ENCODE peak calls at places on chromosomes 13 and 19, in nine cellular contexts. One of them, this sample, is unnamed.

GRCh38 chr19:45047188-45047797 is 8.4 kb downstream of the CLASRP start:
- DNase-seq in Calu3: no peak
- DNase-seq in AG04450: no peak
- DNase-seq in HTR-8/SVneo: no peak
- DNase-seq in NAMALWA: peak
- DNase-seq in T-helper 1 cell: no peak
- DNase-seq in KG1: peak
- DNase-seq in CD4-positive, CD25-positive, alpha-beta regulatory T cell: no peak
- DNase-seq in activated T-helper 1 cell treated with Interleukin-2 at 50 U/mL for 16 hours: no peak
- DNase-seq in this sample: peak

GRCh38 chr13:83184819-83185218 is 697.5 kb downstream of the SLITRK1 start:
- DNase-seq in HTR-8/SVneo: no peak
- DNase-seq in Calu3: no peak
- DNase-seq in NAMALWA: no peak
- DNase-seq in T-helper 1 cell: no peak
- DNase-seq in AG04450: peak
- DNase-seq in activated T-helper 1 cell treated with Interleukin-2 at 50 U/mL for 16 hours: no peak
- DNase-seq in CD4-positive, CD25-positive, alpha-beta regulatory T cell: no peak
- DNase-seq in KG1: no peak
- DNase-seq in this sample: no peak

GRCh38 chr19:28406237-28406596 is 806.7 kb downstream of the UQCRFS1 start:
- DNase-seq in activated T-helper 1 cell treated with Interleukin-2 at 50 U/mL for 16 hours: no peak
- DNase-seq in Calu3: no peak
- DNase-seq in HTR-8/SVneo: no peak
- DNase-seq in KG1: no peak
- DNase-seq in NAMALWA: no peak
- DNase-seq in CD4-positive, CD25-positive, alpha-beta regulatory T cell: no peak
- DNase-seq in T-helper 1 cell: no peak
- DNase-seq in AG04450: no peak
- DNase-seq in this sample: no peak

GRCh38 chr13:109160887-109161669 is 531.7 kb downstream of the MYO16 start:
- DNase-seq in Calu3: no peak
- DNase-seq in NAMALWA: no peak
- DNase-seq in activated T-helper 1 cell treated with Interleukin-2 at 50 U/mL for 16 hours: no peak
- DNase-seq in CD4-positive, CD25-positive, alpha-beta regulatory T cell: no peak
- DNase-seq in AG04450: no peak
- DNase-seq in KG1: no peak
- DNase-seq in T-helper 1 cell: no peak
- DNase-seq in HTR-8/SVneo: no peak
- DNase-seq in this sample: no peak

GRCh38 chr13:99800951-99801350 is 170.6 kb downstream of the ZIC5 start:
- DNase-seq in T-helper 1 cell: no peak
- DNase-seq in activated T-helper 1 cell treated with Interleukin-2 at 50 U/mL for 16 hours: no peak
- DNase-seq in Calu3: no peak
- DNase-seq in NAMALWA: no peak
- DNase-seq in AG04450: no peak
- DNase-seq in HTR-8/SVneo: no peak
- DNase-seq in KG1: no peak
- DNase-seq in CD4-positive, CD25-positive, alpha-beta regulatory T cell: no peak
- DNase-seq in this sample: no peak

GRCh38 chr13:21336609-21337008 is 122.5 kb downstream of the ZDHHC20 start:
- DNase-seq in KG1: no peak
- DNase-seq in HTR-8/SVneo: no peak
- DNase-seq in Calu3: no peak
- DNase-seq in activated T-helper 1 cell treated with Interleukin-2 at 50 U/mL for 16 hours: no peak
- DNase-seq in NAMALWA: no peak
- DNase-seq in CD4-positive, CD25-positive, alpha-beta regulatory T cell: no peak
- DNase-seq in AG04450: no peak
- DNase-seq in T-helper 1 cell: no peak
- DNase-seq in this sample: no peak

GRCh38 chr13:28035146-28035782 is 46.8 kb upstream of the URAD start:
- DNase-seq in T-helper 1 cell: no peak
- DNase-seq in NAMALWA: no peak
- DNase-seq in Calu3: peak
- DNase-seq in activated T-helper 1 cell treated with Interleukin-2 at 50 U/mL for 16 hours: no peak
- DNase-seq in AG04450: no peak
- DNase-seq in HTR-8/SVneo: no peak
- DNase-seq in CD4-positive, CD25-positive, alpha-beta regulatory T cell: no peak
- DNase-seq in KG1: no peak
- DNase-seq in this sample: no peak

GRCh38 chr13:91659583-91660415 is 261.4 kb downstream of the GPC5 start:
- DNase-seq in KG1: no peak
- DNase-seq in T-helper 1 cell: no peak
- DNase-seq in HTR-8/SVneo: no peak
- DNase-seq in NAMALWA: no peak
- DNase-seq in activated T-helper 1 cell treated with Interleukin-2 at 50 U/mL for 16 hours: no peak
- DNase-seq in AG04450: no peak
- DNase-seq in CD4-positive, CD25-positive, alpha-beta regulatory T cell: no peak
- DNase-seq in Calu3: peak
- DNase-seq in this sample: no peak

GRCh38 chr19:4295972-4296771 is 6.0 kb downstream of the TMIGD2 start:
- DNase-seq in Calu3: no peak
- DNase-seq in HTR-8/SVneo: no peak
- DNase-seq in T-helper 1 cell: no peak
- DNase-seq in KG1: no peak
- DNase-seq in activated T-helper 1 cell treated with Interleukin-2 at 50 U/mL for 16 hours: no peak
- DNase-seq in CD4-positive, CD25-positive, alpha-beta regulatory T cell: no peak
- DNase-seq in AG04450: no peak
- DNase-seq in NAMALWA: peak
- DNase-seq in this sample: no peak

This sample was measured in B cell.